ENCODE peak calls at places on chromosomes 3 and 15, in ten cellular contexts. X is endodermal cell, W is AG09309, U is astrocyte of the spinal cord, I is GM23338, P is vagina, F is esophagus squamous epithelium, K is heart right ventricle, G is fibroblast of mammary gland, J is psoas muscle. T is an unnamed sample.

GRCh38 chr3:160577551-160578195 is 12.3 kb upstream of the KPNA4 start:
- DNase-seq in X (no peak), W (peak), U (no peak), I (peak), P (no peak), F (no peak), K (no peak), G (peak), J (no peak), T (peak)

GRCh38 chr15:89971592-89971997 is 29.5 kb upstream of the ZNF710 start:
- DNase-seq in X (peak), W (peak), U (peak), I (peak), P (no peak), F (no peak), K (peak), G (peak), J (peak), T (peak)

GRCh38 chr3:49652218-49652921 is 21.8 kb upstream of the APEH start:
- DNase-seq in X (no peak), W (no peak), U (no peak), I (no peak), P (no peak), F (no peak), K (no peak), G (no peak), J (peak), T (no peak)

GRCh38 chr15:87154771-87155170 is 1075.1 kb downstream of the AGBL1 start:
- DNase-seq in X (no peak), W (peak), U (peak), I (no peak), P (no peak), F (no peak), K (no peak), G (no peak), J (no peak), T (peak)

GRCh38 chr3:185959609-185960517 is 22.0 kb upstream of the TRA2B start:
- DNase-seq in X (no peak), W (peak), U (peak), I (no peak), P (no peak), F (no peak), K (no peak), G (peak), J (no peak), T (peak)

GRCh38 chr15:94370197-94370987 is 139.0 kb downstream of the MCTP2 start:
- DNase-seq in X (no peak), W (no peak), U (peak), I (no peak), P (no peak), F (no peak), K (no peak), G (peak), J (no peak), T (no peak)

GRCh38 chr3:63400259-63400860 is 122.3 kb downstream of the SYNPR start:
- DNase-seq in X (no peak), W (no peak), U (peak), I (no peak), P (no peak), F (no peak), K (no peak), G (peak), J (no peak), T (peak)

GRCh38 chr15:71545223-71545760 is 265.1 kb upstream of the NR2E3 start:
- DNase-seq in X (no peak), W (no peak), U (peak), I (no peak), P (no peak), F (no peak), K (no peak), G (peak), J (no peak), T (peak)

GRCh38 chr3:71078723-71079525 is 504.6 kb downstream of the FOXP1 start:
- DNase-seq in X (no peak), W (no peak), U (no peak), I (no peak), P (no peak), F (no peak), K (no peak), G (no peak), J (no peak), T (no peak)

GRCh38 chr3:154931484-154931883 is 148.6 kb upstream of the MME start:
- DNase-seq in X (no peak), W (peak), U (peak), I (no peak), P (no peak), F (no peak), K (no peak), G (peak), J (no peak), T (peak)

GRCh38 chr15:53976844-53977392 is 1.3 kb upstream of the UNC13C start:
- DNase-seq in X (peak), W (no peak), U (no peak), I (peak), P (no peak), F (no peak), K (peak), G (no peak), J (peak), T (no peak)

GRCh38 chr15:39999538-39999937 is 39.4 kb downstream of the SRP14 start:
- DNase-seq in X (no peak), W (no peak), U (no peak), I (no peak), P (no peak), F (no peak), K (no peak), G (no peak), J (no peak), T (no peak)

GRCh38 chr15:82536409-82537350 is 3.6 kb downstream of the RPS17 start:
- DNase-seq in X (peak), W (no peak), U (no peak), I (no peak), P (peak), F (no peak), K (no peak), G (no peak), J (no peak), T (peak)

GRCh38 chr3:173939319-173939718 is 541.8 kb downstream of the NLGN1 start:
- DNase-seq in X (no peak), W (no peak), U (no peak), I (no peak), P (no peak), F (no peak), K (no peak), G (no peak), J (no peak), T (no peak)

GRCh38 chr3:98971183-98971681 is 69.7 kb upstream of the DCBLD2 start:
- DNase-seq in X (no peak), W (no peak), U (peak), I (no peak), P (no peak), F (no peak), K (no peak), G (peak), J (no peak), T (peak)

GRCh38 chr3:98968347-98968746 is 66.9 kb upstream of the DCBLD2 start:
- DNase-seq in X (no peak), W (no peak), U (no peak), I (no peak), P (no peak), F (no peak), K (no peak), G (no peak), J (no peak), T (no peak)

GRCh38 chr3:98967758-98968157 is 66.3 kb upstream of the DCBLD2 start:
- DNase-seq in X (no peak), W (no peak), U (no peak), I (no peak), P (no peak), F (no peak), K (no peak), G (no peak), J (no peak), T (no peak)

GRCh38 chr3:98968824-98969223 is 67.3 kb upstream of the DCBLD2 start:
- DNase-seq in X (no peak), W (no peak), U (no peak), I (no peak), P (no peak), F (no peak), K (no peak), G (no peak), J (no peak), T (no peak)

GRCh38 chr3:98969295-98969694 is 67.8 kb upstream of the DCBLD2 start:
- DNase-seq in X (no peak), W (no peak), U (no peak), I (no peak), P (no peak), F (no peak), K (no peak), G (no peak), J (no peak), T (no peak)
- TF ChIP-seq CTCF in X (no peak), W (no peak), U (no peak), I (no peak), P (no peak), F (no peak), K (no peak), G (no peak), J (no peak), T (no peak)

GRCh38 chr3:107956991-107957467 is 133.8 kb downstream of the CD47 start:
- DNase-seq in X (no peak), W (peak), U (no peak), I (no peak), P (peak), F (peak), K (peak), G (peak), J (peak), T (peak)
- H3K4me3 ChIP-seq in X (peak), W (no peak), U (no peak), I (no peak), P (peak), F (peak), K (peak), G (peak), J (peak), T (peak)

DNA sequence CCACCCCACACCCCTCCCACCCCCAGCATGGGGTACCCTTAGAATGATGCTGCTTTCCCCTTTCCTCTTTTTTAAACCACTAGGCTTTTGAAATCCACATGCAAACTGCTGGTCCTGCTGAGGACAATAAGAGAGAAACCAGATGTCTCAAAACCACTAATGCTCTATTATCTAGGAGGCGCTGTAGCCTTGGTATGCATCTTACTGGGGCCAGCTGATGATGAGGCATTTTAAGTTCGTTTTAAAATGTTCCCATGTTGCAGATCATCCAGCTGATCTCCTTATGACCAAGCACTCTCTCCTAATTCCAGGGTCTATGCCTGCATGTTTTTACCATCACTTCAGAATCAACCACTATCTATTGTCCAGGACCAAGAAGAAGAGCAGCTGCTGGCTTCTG is 1.3 kb downstream of the NME9 start:
- DNase-seq in X (no peak), W (no peak), U (no peak), I (peak), P (peak), F (no peak), K (no peak), G (peak), J (no peak), T (peak)
- TF ChIP-seq CTCF in X (peak), W (peak), U (no peak), I (peak), P (no peak), F (no peak), K (no peak), G (peak), J (no peak), T (peak)

GRCh38 chr3:111627092-111627491 is 31.9 kb upstream of the ZBED2 start:
- DNase-seq in X (no peak), W (no peak), U (no peak), I (no peak), P (no peak), F (no peak), K (no peak), G (no peak), J (no peak), T (no peak)
- H3K4me3 ChIP-seq in X (no peak), W (no peak), U (no peak), I (no peak), P (no peak), F (no peak), K (no peak), G (no peak), J (no peak), T (no peak)

GRCh38 chr3:77319711-77320110 is 279.8 kb downstream of the ROBO2 start:
- DNase-seq in X (peak), W (no peak), U (no peak), I (peak), P (no peak), F (no peak), K (no peak), G (no peak), J (no peak), T (no peak)
- TF ChIP-seq CTCF in X (peak), W (peak), U (peak), I (peak), P (no peak), F (no peak), K (no peak), G (peak), J (no peak), T (peak)

GRCh38 chr15:61227269-61228024 is 1.7 kb downstream of the RORA start:
- DNase-seq in X (peak), W (peak), U (peak), I (peak), P (no peak), F (no peak), K (peak), G (peak), J (peak), T (peak)
- H3K4me3 ChIP-seq in X (peak), W (peak), U (peak), I (peak), P (peak), F (peak), K (peak), G (peak), J (peak), T (peak)

GRCh38 chr3:189947068-189947467 is 173.6 kb downstream of the P3H2 start:
- DNase-seq in X (no peak), W (no peak), U (no peak), I (no peak), P (no peak), F (no peak), K (no peak), G (no peak), J (no peak), T (no peak)

GRCh38 chr3:189945935-189946709 is 174.6 kb downstream of the P3H2 start:
- DNase-seq in X (no peak), W (no peak), U (no peak), I (no peak), P (no peak), F (no peak), K (no peak), G (no peak), J (no peak), T (no peak)

GRCh38 chr3:189948724-189949045 is 172.0 kb downstream of the P3H2 start:
- DNase-seq in X (no peak), W (no peak), U (no peak), I (no peak), P (no peak), F (no peak), K (no peak), G (no peak), J (no peak), T (no peak)

GRCh38 chr3:189949580-189949979 is 171.1 kb downstream of the P3H2 start:
- DNase-seq in X (no peak), W (no peak), U (no peak), I (no peak), P (no peak), F (no peak), K (no peak), G (no peak), J (no peak), T (no peak)

DNA sequence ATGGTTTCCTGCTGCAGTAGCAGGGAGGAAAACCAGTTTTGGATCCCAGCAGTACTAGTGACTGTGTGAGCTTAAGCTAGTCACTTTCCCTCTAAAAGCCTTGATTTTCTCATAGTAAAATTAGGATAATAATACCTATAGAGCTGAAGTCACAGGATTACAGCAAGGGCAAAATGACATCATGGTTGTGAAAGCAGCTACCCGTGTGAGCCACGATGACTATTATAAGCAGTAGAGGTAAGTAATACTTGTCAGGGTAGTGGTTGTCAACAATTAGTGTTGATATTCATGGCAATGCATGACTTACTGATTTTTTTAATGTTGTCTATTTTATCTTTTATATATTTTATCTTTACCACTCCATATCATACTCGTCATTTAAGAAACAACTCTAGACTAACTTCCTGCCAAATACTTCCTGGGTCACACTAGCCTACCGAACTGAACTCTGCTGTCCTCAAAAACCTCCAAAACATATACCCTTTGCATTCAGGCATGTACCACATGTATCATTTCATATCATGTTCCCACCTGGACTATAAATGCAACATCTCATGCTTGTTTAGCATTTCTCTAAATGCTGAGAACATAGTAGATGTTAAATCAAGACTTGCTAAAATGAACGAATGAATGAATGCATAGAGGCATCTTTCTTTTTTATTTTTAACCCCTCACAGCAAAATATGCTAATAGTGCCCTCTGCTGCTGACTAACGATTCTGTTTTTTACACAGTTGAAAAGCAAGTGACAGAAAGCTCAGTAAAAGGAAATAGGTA is 172.6 kb downstream of the P3H2 start:
- DNase-seq in X (peak), W (no peak), U (peak), I (peak), P (no peak), F (no peak), K (no peak), G (peak), J (no peak), T (peak)
- TF ChIP-seq CTCF in X (peak), W (peak), U (peak), I (peak), P (no peak), F (peak), K (peak), G (peak), J (peak), T (peak)

DNA sequence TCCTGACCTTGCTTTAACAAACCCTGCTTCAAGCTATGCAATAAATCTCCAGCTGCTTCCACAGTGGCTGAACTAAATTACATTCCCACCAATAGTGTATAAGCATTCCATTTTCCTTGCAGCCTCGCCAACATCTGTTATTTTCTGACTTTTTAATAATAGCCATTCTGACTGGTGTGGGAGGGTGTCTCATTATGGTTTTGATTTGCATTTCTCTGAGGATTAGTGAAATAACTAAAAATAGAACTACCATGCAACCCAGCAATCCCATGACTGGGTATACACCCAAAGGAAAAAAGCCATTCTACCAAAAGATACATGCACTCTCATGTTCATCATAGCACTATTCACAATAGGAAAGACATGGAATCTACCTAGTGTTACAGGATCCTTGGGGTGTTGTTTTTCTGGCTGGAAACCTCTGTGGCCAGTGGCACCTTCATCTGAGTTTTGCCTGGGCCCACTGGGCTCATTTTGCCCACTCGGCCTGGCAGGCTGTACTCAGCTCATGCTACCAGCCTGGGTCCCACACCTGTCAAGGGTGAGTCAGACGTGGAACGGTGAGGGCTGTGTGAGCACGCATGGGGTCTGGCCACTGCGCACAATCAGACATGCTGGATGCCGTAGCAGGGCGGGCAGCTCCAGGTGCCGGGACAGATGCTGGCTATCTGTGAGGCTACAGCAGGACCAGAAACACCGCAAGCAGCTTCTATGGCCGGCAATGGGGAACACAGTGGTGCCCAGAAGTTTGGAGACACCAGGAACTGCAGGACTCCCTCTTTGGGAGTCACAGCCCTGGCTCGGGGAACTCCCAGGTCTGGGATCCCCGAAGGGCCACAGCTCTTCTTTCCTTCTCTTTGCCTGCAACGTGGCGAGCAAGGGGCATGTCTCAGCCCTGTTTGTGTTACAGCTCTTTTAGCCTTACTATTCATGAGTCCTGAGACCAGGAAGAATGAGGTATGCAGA is 36.0 kb upstream of the DNAJC13 start:
- DNase-seq in X (peak), W (no peak), U (no peak), I (no peak), P (no peak), F (no peak), K (no peak), G (peak), J (no peak), T (no peak)
- H3K4me3 ChIP-seq in X (no peak), W (no peak), U (no peak), I (no peak), P (no peak), F (no peak), K (no peak), G (no peak), J (no peak), T (no peak)

DNA sequence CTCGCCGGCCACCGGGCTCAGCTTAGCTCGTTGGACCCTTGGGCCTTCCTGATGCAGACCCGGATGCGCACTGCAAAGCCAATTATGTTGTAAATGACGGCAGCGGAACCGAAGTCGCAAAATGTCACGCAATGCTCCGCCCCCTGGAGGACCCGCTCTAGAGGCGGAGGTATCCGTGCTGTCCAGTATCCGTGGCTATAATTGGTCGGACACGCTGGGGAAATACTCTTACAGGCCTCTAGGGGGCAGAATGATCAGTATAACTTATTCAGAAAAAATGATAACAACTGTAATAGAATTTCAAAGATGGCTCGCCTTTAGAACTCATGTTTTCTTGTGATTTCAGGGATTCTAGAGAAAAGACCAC is at the start of gene PRR23B:
- DNase-seq in X (peak), W (no peak), U (no peak), I (peak), P (no peak), F (no peak), K (no peak), G (no peak), J (no peak), T (no peak)
- TF ChIP-seq CTCF in X (peak), W (peak), U (peak), I (peak), P (no peak), F (no peak), K (no peak), G (peak), J (no peak), T (peak)

T was measured in fibroblast of pulmonary artery.